ENCODE peak calls at places on chromosomes 5 and 9, in ten cellular contexts. T is NCI-H2081; Z is MM.1S; P is NCI-H1436; I is effector CD4-positive, alpha-beta T cell; B is activated T-cell treated with anti-CD3 and anti-CD28 coated beads, Interleukin-2, amount 50 U/mL, for 72 hours; D is body of pancreas; H is activated T-helper 1 cell treated with anti-CD3 and anti-CD28 coated beads, Interleukin-2, amount 50 U/mL, for 16 hours; F is CD4-positive, alpha-beta T cell; M is psoas muscle. J is an unnamed sample.
A peak's percentile ranks its signal among the peaks of the same experiment; 100 is the strongest.

GRCh38 chr5:135307143-135307903 is 91.7 kb downstream of the MACROH2A1 start:
- DNase-seq in F (no peak), M (no peak), P (no peak), T (no peak), B (no peak), D (no peak), I (no peak), Z (no peak), H (no peak), J (no peak)

GRCh38 chr5:172766287-172767104 is 4.5 kb downstream of the DUSP1 start:
- DNase-seq in B (no peak), H (no peak), P (no peak), I (peak; percentile 38), D (peak; percentile 89), F (peak; percentile 28), M (peak; percentile 83), T (no peak), Z (no peak), J (peak; percentile 40)

GRCh38 chr9:134460206-134460605 is 134.0 kb downstream of the RXRA start:
- DNase-seq in P (no peak), D (no peak), H (no peak), Z (no peak), M (no peak), B (no peak), I (no peak), T (no peak), F (no peak), J (no peak)

GRCh38 chr5:148733601-148734438 is 79.5 kb upstream of the HTR4 start:
- DNase-seq in I (peak; percentile 73), H (peak; percentile 30), T (peak; percentile 68), P (peak; percentile 62), Z (peak; percentile 86), M (peak; percentile 44), D (peak; percentile 89), B (peak; percentile 75), F (peak; percentile 62), J (peak; percentile 54)

GRCh38 chr5:79020861-79021561 is 35.9 kb upstream of the ARSB start:
- DNase-seq in H (no peak), D (peak; percentile 68), F (peak; percentile 6), T (peak; percentile 24), I (peak; percentile 7), P (peak; percentile 5), M (peak; percentile 27), Z (peak; percentile 55), B (peak; percentile 38), J (peak; percentile 16)

GRCh38 chr9:133589454-133590227 is 19.5 kb downstream of the FAM163B start:
- DNase-seq in P (no peak), B (peak; percentile 52), Z (no peak), H (peak; percentile 23), M (no peak), D (no peak), F (peak; percentile 24), T (no peak), I (peak; percentile 42), J (peak; percentile 16)

GRCh38 chr9:12511726-12512125 is 181.5 kb upstream of the TYRP1 start:
- DNase-seq in I (no peak), T (no peak), P (no peak), F (no peak), H (no peak), B (no peak), Z (no peak), D (no peak), M (no peak), J (no peak)

GRCh38 chr5:172798422-172799215 is 27.6 kb upstream of the DUSP1 start:
- DNase-seq in D (peak; percentile 78), I (no peak), T (no peak), M (peak; percentile 38), B (no peak), Z (no peak), P (no peak), F (no peak), H (no peak), J (no peak)

GRCh38 chr5:1514027-1514818 is 9.5 kb downstream of the LPCAT1 start:
- DNase-seq in I (no peak), P (no peak), B (no peak), M (peak; percentile 8), D (peak; percentile 1), T (no peak), H (peak; percentile 1), F (no peak), Z (no peak), J (no peak)

GRCh38 chr5:81021486-81021885 is 61.3 kb downstream of the RASGRF2 start:
- DNase-seq in H (no peak), P (no peak), D (no peak), T (no peak), B (no peak), M (no peak), Z (no peak), I (no peak), F (no peak), J (no peak)

GRCh38 chr5:23820764-23821471 is 313.5 kb downstream of the PRDM9 start:
- DNase-seq in M (no peak), P (peak; percentile 27), B (no peak), F (no peak), I (no peak), Z (peak; percentile 44), T (peak; percentile 69), D (no peak), H (no peak), J (no peak)

J was measured in T follicular helper cell.